ENCODE peak calls at places on chromosomes 7 and 10, in five cellular contexts. E is GM23248; O is Peyer's patch; D is CD8-positive, alpha-beta T cell; H is astrocyte. M is an unnamed sample.
A peak's percentile ranks its signal among the peaks of the same experiment; 100 is the strongest.

GRCh38 chr7:151520419-151521229 is 929 bp upstream of the RHEB start:
- DNase-seq in H (no peak), D (peak; percentile 7), O (peak; percentile 28), E (peak; percentile 57), M (peak; percentile 20)

GRCh38 chr7:28106316-28106957 is 74.2 kb downstream of the JAZF1 start:
- DNase-seq in D (no peak), O (no peak), H (peak; percentile 34), E (no peak), M (no peak)

GRCh38 chr10:123884351-123884906 is 7.2 kb downstream of the CPXM2 start:
- DNase-seq in D (no peak), H (no peak), O (no peak), E (no peak), M (no peak)

GRCh38 chr7:139086454-139086853 is 23.1 kb downstream of the ZC3HAV1 start:
- DNase-seq in D (no peak), H (no peak), E (no peak), O (no peak), M (no peak)

GRCh38 chr7:47153076-47153475 is 428.8 kb downstream of the TNS3 start:
- DNase-seq in H (peak; percentile 92), E (peak; percentile 76), O (no peak), D (no peak), M (no peak)

GRCh38 chr10:12906051-12906541 is 95.4 kb downstream of the CCDC3 start:
- DNase-seq in E (peak; percentile 3), O (no peak), H (peak; percentile 18), D (no peak), M (no peak)

GRCh38 chr7:80611353-80611752 is 27.1 kb upstream of the CD36 start:
- DNase-seq in D (no peak), E (peak; percentile 1), H (no peak), O (no peak), M (no peak)

GRCh38 chr7:121442845-121443244 is 46.7 kb upstream of the FAM3C start:
- DNase-seq in D (no peak), E (no peak), H (no peak), O (no peak), M (no peak)

GRCh38 chr10:381805-382204 is 246.6 kb downstream of the ZMYND11 start:
- DNase-seq in E (no peak), D (no peak), O (no peak), H (no peak), M (no peak)

GRCh38 chr7:112515989-112516388 is 35.2 kb downstream of the LSMEM1 start:
- DNase-seq in H (no peak), O (no peak), D (no peak), E (no peak), M (no peak)

GRCh38 chr10:101123815-101124617 is 7.1 kb upstream of the TLX1 start:
- DNase-seq in E (no peak), H (no peak), D (no peak), O (no peak), M (no peak)

GRCh38 chr7:11726251-11727155 is 105.5 kb downstream of the THSD7A start:
- DNase-seq in E (peak; percentile 95), H (peak; percentile 82), O (no peak), D (no peak), M (no peak)

GRCh38 chr10:122727426-122727825 is 27.8 kb upstream of the C10orf120 start:
- DNase-seq in H (no peak), O (no peak), D (no peak), E (no peak), M (no peak)

GRCh38 chr10:72800000-72800740 is 93.4 kb upstream of the OIT3 start:
- DNase-seq in E (peak; percentile 27), H (peak; percentile 61), O (no peak), D (no peak), M (no peak)

GRCh38 chr10:80684217-80684616 is 146.5 kb downstream of the SH2D4B start:
- DNase-seq in H (no peak), O (no peak), D (no peak), E (peak; percentile 39), M (no peak)

GRCh38 chr7:29177963-29178612 is 16.5 kb upstream of the CHN2 start:
- DNase-seq in E (no peak), H (peak; percentile 5), D (no peak), O (no peak), M (no peak)

GRCh38 chr10:78524342-78524741 is 490.7 kb downstream of the RPS24 start:
- DNase-seq in O (no peak), E (no peak), H (no peak), D (no peak), M (no peak)

GRCh38 chr7:14754631-14755030 is 147.9 kb downstream of the DGKB start:
- DNase-seq in D (no peak), O (no peak), E (peak; percentile 58), H (peak; percentile 59), M (no peak)

GRCh38 chr10:103812431-103812830 is 42.9 kb downstream of the SH3PXD2A start:
- DNase-seq in O (no peak), H (no peak), E (no peak), D (no peak), M (no peak)

GRCh38 chr10:91462423-91462822 is 52.3 kb downstream of the HECTD2 start:
- DNase-seq in H (peak; percentile 12), D (no peak), O (no peak), E (peak; percentile 4), M (no peak)

GRCh38 chr7:152909683-152910544 is 150.4 kb downstream of the ACTR3B start:
- DNase-seq in D (no peak), E (no peak), O (no peak), H (no peak), M (no peak)

GRCh38 chr10:34743804-34744203 is 71.3 kb downstream of the PARD3 start:
- DNase-seq in E (peak; percentile 88), H (peak; percentile 47), O (no peak), D (no peak), M (no peak)

GRCh38 chr7:48259463-48260280 is 88.4 kb downstream of the ABCA13 start:
- DNase-seq in O (no peak), E (no peak), H (no peak), D (no peak), M (no peak)

GRCh38 chr7:151008511-151009323 is 15.6 kb downstream of the ATG9B start:
- DNase-seq in O (peak; percentile 70), E (peak; percentile 69), H (no peak), D (peak; percentile 70), M (peak; percentile 80)

GRCh38 chr10:118968071-118968470 is 61.4 kb upstream of the NANOS1 start:
- DNase-seq in O (no peak), E (no peak), H (no peak), D (no peak), M (no peak)

GRCh38 chr10:119406888-119407777 is 135.4 kb downstream of the RGS10 start:
- DNase-seq in D (no peak), E (no peak), H (no peak), O (no peak), M (no peak)

GRCh38 chr10:82982110-82982608 is 1107.2 kb downstream of the NRG3 start:
- DNase-seq in D (no peak), H (peak; percentile 97), E (peak; percentile 91), O (no peak), M (no peak)

GRCh38 chr10:104256335-104257080 is 1.8 kb downstream of the GSTO1 start:
- DNase-seq in D (no peak), E (peak; percentile 34), H (no peak), O (no peak), M (no peak)

GRCh38 chr7:106284516-106285050 is at the start of gene NAMPT:
- DNase-seq in H (no peak), O (peak; percentile 46), E (peak; percentile 51), D (no peak), M (peak; percentile 52)

GRCh38 chr7:142002179-142002578 is 6.5 kb downstream of the MGAM start:
- DNase-seq in O (no peak), E (peak; percentile 30), H (no peak), D (no peak), M (no peak)

GRCh38 chr10:28677889-28678686 is 767 bp downstream of the BAMBI start:
- DNase-seq in H (peak; percentile 40), D (no peak), O (no peak), E (peak; percentile 47), M (peak; percentile 9)

GRCh38 chr7:44448456-44448855 is 42.0 kb downstream of the NUDCD3 start:
- DNase-seq in O (no peak), D (no peak), H (no peak), E (no peak), M (no peak)

GRCh38 chr10:30788307-30788706 is 158.8 kb upstream of the LYZL2 start:
- DNase-seq in D (no peak), E (peak; percentile 70), H (peak; percentile 41), O (no peak), M (no peak)

GRCh38 chr7:110766874-110767273 is 324.1 kb upstream of the LRRN3 start:
- DNase-seq in H (no peak), O (no peak), D (no peak), E (no peak), M (no peak)

GRCh38 chr10:96588601-96589419 is 2.0 kb upstream of the TM9SF3 start:
- DNase-seq in H (peak; percentile 70), D (no peak), O (no peak), E (peak; percentile 52), M (no peak)

GRCh38 chr7:147707926-147708325 is 882.6 kb upstream of the C7orf33 start:
- DNase-seq in D (no peak), H (no peak), E (no peak), O (no peak), M (no peak)
- H3K9me3 ChIP-seq in D (no peaks in the 10 kb centered on the region), H (peaks cover 11% of the 10 kb centered on the region), E (no peaks in the 10 kb centered on the region), O (no peaks in the 10 kb centered on the region), M (no peaks in the 10 kb centered on the region)

GRCh38 chr7:5550831-5551230 is 127.2 kb upstream of the TNRC18 start:
- DNase-seq in H (no peak), D (no peak), O (no peak), E (no peak), M (no peak)
- H3K9me3 ChIP-seq in H (no peaks in the 10 kb centered on the region), D (no peaks in the 10 kb centered on the region), O (no peaks in the 10 kb centered on the region), E (no peaks in the 10 kb centered on the region), M (no peaks in the 10 kb centered on the region)

DNA sequence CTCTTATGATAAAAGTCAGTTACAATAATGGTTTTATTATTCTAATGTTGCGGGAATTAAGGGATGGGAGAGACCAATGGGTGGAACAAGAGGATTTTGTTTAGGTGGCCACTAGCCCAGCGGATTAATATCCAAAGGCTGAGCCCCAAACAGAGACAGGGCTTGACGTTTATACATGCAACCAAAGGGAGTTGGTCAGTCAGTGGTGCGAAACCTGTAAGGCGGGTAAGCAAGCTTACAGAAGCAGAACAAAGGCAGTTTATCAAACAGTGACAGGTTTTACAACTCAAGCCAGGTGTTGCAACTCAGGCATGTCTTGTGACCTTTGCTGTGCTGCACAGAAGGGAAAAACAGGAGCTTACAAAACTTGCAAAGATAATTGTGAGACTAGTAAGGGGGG is 622.9 kb upstream of the MBL2 start:
- DNase-seq in O (no peak), D (no peak), H (no peak), E (no peak), M (no peak)
- H3K9me3 ChIP-seq in O (no peaks in the 10 kb centered on the region), D (no peaks in the 10 kb centered on the region), H (no peaks in the 10 kb centered on the region), E (no peaks in the 10 kb centered on the region), M (no peaks in the 10 kb centered on the region)

GRCh38 chr10:8216893-8217292 is 162.4 kb downstream of the GATA3 start:
- DNase-seq in O (no peak), D (no peak), H (no peak), E (no peak), M (no peak)
- H3K9me3 ChIP-seq in O (no peaks in the 10 kb centered on the region), D (no peaks in the 10 kb centered on the region), H (no peaks in the 10 kb centered on the region), E (no peaks in the 10 kb centered on the region), M (no peaks in the 10 kb centered on the region)

GRCh38 chr7:56121440-56121839 is 5.2 kb upstream of the NUPR2 start:
- DNase-seq in E (no peak), O (no peak), H (no peak), D (no peak), M (no peak)

GRCh38 chr7:56124981-56125380 is 8.8 kb upstream of the NUPR2 start:
- DNase-seq in E (no peak), O (no peak), H (no peak), D (no peak), M (no peak)

GRCh38 chr7:56125831-56126230 is 9.6 kb upstream of the NUPR2 start:
- DNase-seq in H (no peak), D (no peak), E (no peak), O (no peak), M (no peak)
- H3K9me3 ChIP-seq in H (no peaks in the 10 kb centered on the region), D (no peaks in the 10 kb centered on the region), E (no peaks in the 10 kb centered on the region), O (no peaks in the 10 kb centered on the region), M (no peaks in the 10 kb centered on the region)

M was measured in T-helper 17 cell.